ENCODE peak calls at places on chromosomes 11 and 22, in four cellular contexts. T is keratinocyte; X is CD4-positive, alpha-beta T cell; M is SK-N-SH. D is an unnamed sample. For H3K9me3, the result is how much of the 10 kb centered on the place peaks cover.

GRCh38 chr11:62124186-62125113 is 639 bp downstream of the INCENP start:
- DNase-seq in X (no peak), T (peak), M (peak), D (no peak)

GRCh38 chr11:112513936-112514716 is 253.5 kb upstream of the PLET1 start:
- DNase-seq in T (no peak), M (peak), X (no peak), D (no peak)

GRCh38 chr11:61293869-61294716 is 1.0 kb downstream of the VWCE start:
- DNase-seq in M (peak), T (no peak), X (no peak), D (no peak)

GRCh38 chr11:13917269-13917668 is 45.3 kb upstream of the SPON1 start:
- DNase-seq in T (no peak), X (no peak), M (no peak), D (no peak)

GRCh38 chr11:128500488-128500887 is 86.9 kb downstream of the ETS1 start:
- DNase-seq in M (no peak), X (no peak), T (no peak), D (no peak)

GRCh38 chr22:19871845-19872778 is 17.4 kb upstream of the GNB1L start:
- DNase-seq in X (no peak), M (no peak), T (no peak), D (peak)

GRCh38 chr11:43969543-43969942 is 27.1 kb downstream of the C11orf96 start:
- DNase-seq in M (peak), T (no peak), X (no peak), D (no peak)

GRCh38 chr11:117766576-117766975 is 30.4 kb downstream of the DSCAML1 start:
- DNase-seq in X (no peak), M (no peak), T (no peak), D (no peak)

GRCh38 chr11:123630126-123630531 is 24.3 kb downstream of the SCN3B start:
- DNase-seq in M (no peak), X (no peak), T (no peak), D (no peak)

GRCh38 chr11:59802639-59803176 is 7.9 kb downstream of the MRPL16 start:
- DNase-seq in M (peak), X (no peak), T (no peak), D (peak)

GRCh38 chr11:128226106-128226716 is 361.1 kb downstream of the ETS1 start:
- DNase-seq in M (no peak), X (no peak), T (no peak), D (no peak)

GRCh38 chr11:44036811-44037657 is 10.7 kb upstream of the ACCSL start:
- DNase-seq in T (peak), X (no peak), M (peak), D (no peak)

GRCh38 chr22:43110444-43110926 is at the start of gene BIK:
- DNase-seq in X (no peak), T (no peak), M (peak), D (peak)

GRCh38 chr11:369336-370018 is at the start of gene B4GALNT4:
- DNase-seq in T (no peak), M (peak), X (no peak), D (no peak)

GRCh38 chr22:38455530-38456271 is 702 bp upstream of the KCNJ4 start:
- DNase-seq in M (peak), X (no peak), T (no peak), D (no peak)

GRCh38 chr11:101582242-101583052 is 1.4 kb downstream of the TRPC6 start:
- DNase-seq in T (no peak), M (peak), X (no peak), D (no peak)

GRCh38 chr11:100808904-100809491 is 121.9 kb downstream of the ARHGAP42 start:
- DNase-seq in X (no peak), M (no peak), T (no peak), D (no peak)

GRCh38 chr11:115193931-115194797 is 310.1 kb downstream of the CADM1 start:
- DNase-seq in M (no peak), T (no peak), X (no peak), D (no peak)

GRCh38 chr22:20229916-20230775 is 38.0 kb downstream of the RTN4R start:
- DNase-seq in M (no peak), X (no peak), T (no peak), D (no peak)

GRCh38 chr11:61549177-61549576 is 31.7 kb downstream of the SYT7 start:
- DNase-seq in T (no peak), X (no peak), M (no peak), D (no peak)

GRCh38 chr22:48456449-48456848 is 1371.2 kb downstream of the BRD1 start:
- DNase-seq in X (no peak), M (no peak), T (no peak), D (no peak)
- H3K9me3 ChIP-seq in X (under half), M (under half), T (under half), D (under half)

GRCh38 chr22:47872761-47873535 is 1110.5 kb downstream of the TBC1D22A start:
- DNase-seq in M (no peak), X (no peak), T (no peak), D (no peak)
- H3K9me3 ChIP-seq in M (under half), X (under half), T (under half), D (under half)

GRCh38 chr22:48106715-48107259 is 1344.3 kb downstream of the TBC1D22A start:
- DNase-seq in T (no peak), X (no peak), M (no peak), D (no peak)
- H3K9me3 ChIP-seq in T (under half), X (under half), M (under half), D (under half)

GRCh38 chr22:47423266-47423665 is 660.8 kb downstream of the TBC1D22A start:
- DNase-seq in T (no peak), M (no peak), X (no peak), D (no peak)

GRCh38 chr22:47422736-47423135 is 660.3 kb downstream of the TBC1D22A start:
- DNase-seq in T (no peak), X (no peak), M (no peak), D (no peak)

GRCh38 chr22:47420211-47420610 is 657.8 kb downstream of the TBC1D22A start:
- DNase-seq in T (no peak), M (no peak), X (no peak), D (no peak)

GRCh38 chr22:47421846-47422245 is 659.4 kb downstream of the TBC1D22A start:
- DNase-seq in T (no peak), M (no peak), X (no peak), D (no peak)

GRCh38 chr22:47423861-47424820 is 661.7 kb downstream of the TBC1D22A start:
- DNase-seq in T (no peak), X (no peak), M (no peak), D (no peak)
- H3K9me3 ChIP-seq in T (under half), X (under half), M (under half), D (under half)

DNA sequence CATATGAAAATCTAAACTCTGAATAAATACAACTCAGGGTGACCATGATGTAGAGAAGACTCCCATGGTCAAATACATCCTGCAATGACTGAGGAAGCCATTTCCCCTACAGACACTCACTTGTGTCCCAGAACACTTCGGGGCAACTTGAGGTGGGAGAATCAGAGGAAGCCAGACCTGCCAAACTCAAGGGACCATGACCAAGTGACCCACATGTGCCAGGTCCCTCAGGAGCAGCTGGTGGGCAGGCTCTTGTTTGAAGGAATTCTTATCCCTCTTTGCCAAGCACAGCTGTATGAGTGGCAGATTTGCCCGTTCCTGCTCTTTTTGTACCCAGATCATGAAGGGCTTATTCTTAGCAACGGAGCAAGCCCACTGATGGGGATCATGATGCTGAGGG is 17.8 kb downstream of the SPATA19 start:
- DNase-seq in M (no peak), T (no peak), X (no peak), D (no peak)
- H3K9me3 ChIP-seq in M (under half), T (under half), X (under half), D (under half)

GRCh38 chr11:34640050-34640971 is 19.4 kb downstream of the EHF start:
- DNase-seq in M (no peak), T (no peak), X (no peak), D (no peak)

GRCh38 chr11:34639545-34639944 is 18.7 kb downstream of the EHF start:
- DNase-seq in T (no peak), M (no peak), X (no peak), D (no peak)

GRCh38 chr11:34636127-34636526 is 15.2 kb downstream of the EHF start:
- DNase-seq in X (no peak), T (no peak), M (no peak), D (no peak)

GRCh38 chr11:34638897-34639296 is 18.0 kb downstream of the EHF start:
- DNase-seq in X (no peak), T (no peak), M (no peak), D (no peak)

DNA sequence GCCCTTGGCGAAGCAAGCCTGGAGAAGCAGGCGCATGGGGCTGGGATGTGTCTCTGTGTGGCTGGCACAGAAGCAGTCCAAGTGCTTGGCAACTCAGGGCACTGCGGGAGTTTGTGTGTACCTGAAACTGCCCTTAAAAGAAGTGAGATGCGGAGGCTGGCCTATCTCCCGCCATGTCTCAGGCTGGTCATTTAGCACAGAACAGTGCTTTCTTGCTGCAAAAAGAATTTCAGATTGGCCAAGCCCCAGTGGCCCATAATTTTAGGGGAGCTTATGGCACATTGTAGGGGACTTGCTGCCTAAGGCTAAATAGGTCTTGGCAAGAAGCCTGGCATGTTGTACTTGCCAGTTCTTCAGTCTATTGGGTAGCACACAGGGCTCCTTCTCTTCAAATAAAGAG is 16.4 kb downstream of the EHF start:
- DNase-seq in X (no peak), M (no peak), T (no peak), D (no peak)
- H3K9me3 ChIP-seq in X (under half), M (under half), T (under half), D (under half)

GRCh38 chr11:70845761-70846160 is 406.6 kb downstream of the SHANK2 start:
- DNase-seq in M (no peak), X (no peak), T (no peak), D (no peak)

GRCh38 chr11:70844387-70844786 is 408.0 kb downstream of the SHANK2 start:
- DNase-seq in M (no peak), X (no peak), T (no peak), D (no peak)

GRCh38 chr11:70848243-70848750 is 404.1 kb downstream of the SHANK2 start:
- DNase-seq in T (no peak), X (no peak), M (no peak), D (no peak)

GRCh38 chr11:70849031-70849430 is 403.3 kb downstream of the SHANK2 start:
- DNase-seq in X (no peak), M (no peak), T (no peak), D (no peak)

DNA sequence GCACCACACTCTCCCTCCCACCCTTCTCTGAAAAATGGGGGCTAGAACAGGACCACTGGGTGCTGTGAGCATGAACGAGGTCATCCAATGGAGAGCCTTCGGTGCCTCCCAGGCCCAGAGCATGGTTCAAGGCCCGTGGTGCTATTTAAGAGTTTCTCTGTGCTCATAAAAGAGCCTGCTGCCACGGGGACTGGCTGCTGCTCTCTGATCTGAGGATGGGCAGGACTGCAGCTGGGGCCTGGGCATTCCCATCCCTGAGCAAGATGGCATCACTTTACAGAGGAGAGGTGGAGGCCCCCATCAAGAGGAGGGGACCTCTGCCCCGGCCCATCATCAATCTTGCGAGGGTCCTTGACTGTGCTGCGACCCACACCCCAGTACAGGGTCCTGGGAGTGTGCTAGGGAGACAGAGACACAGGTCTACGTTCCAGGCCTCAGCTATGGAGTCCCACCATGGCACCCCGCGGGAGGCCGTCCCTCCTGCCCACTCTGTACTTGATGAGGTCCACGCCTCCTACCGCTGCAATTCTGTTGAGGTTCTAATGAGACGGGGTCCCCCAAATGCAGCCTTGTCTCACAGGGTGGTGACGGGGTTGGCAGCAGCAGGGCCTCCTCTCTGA is 405.5 kb downstream of the SHANK2 start:
- DNase-seq in X (no peak), T (no peak), M (no peak), D (no peak)
- H3K9me3 ChIP-seq in X (under half), T (under half), M (under half), D (under half)

DNA sequence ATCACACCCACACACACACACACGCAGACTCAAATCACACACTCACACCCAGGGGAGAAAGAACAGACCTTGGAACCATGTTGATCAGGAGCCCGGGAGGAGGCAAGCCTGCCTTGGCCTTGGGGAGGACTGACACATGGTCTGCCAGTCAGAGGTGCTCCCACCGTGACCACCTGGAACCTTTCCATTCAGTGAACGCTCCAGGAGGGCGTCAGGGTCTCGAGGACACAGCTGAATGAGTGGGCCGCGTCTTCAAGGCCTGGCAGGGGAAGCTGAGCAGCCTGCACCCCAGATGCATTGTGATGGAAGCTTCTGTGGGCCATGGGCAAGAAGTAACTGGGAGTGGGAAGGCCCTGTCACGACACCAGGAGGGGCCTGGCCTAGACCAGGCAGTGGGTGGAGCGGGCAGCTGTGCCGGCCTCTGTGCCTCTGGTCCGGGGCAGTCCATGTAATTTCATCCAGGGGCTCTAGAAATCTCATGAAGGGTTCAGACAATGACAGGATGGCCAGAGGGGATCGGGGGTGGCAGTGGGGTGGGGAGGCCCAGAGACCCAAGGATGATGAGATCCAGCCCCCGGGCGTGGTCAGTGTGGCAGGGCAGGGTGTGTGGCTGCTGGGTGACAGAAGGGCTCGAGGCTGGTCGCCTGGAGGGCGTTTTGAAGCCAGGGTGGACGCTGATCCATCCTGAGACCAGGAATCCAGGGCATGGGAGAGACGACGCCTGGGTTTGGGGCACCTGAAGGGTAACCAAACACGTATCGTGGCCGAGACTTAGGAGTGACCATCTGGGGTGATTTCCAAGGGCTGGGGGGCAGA is 53.7 kb downstream of the IGF2 start:
- DNase-seq in M (no peak), X (no peak), T (no peak), D (no peak)
- H3K9me3 ChIP-seq in M (under half), X (under half), T (under half), D (under half)

GRCh38 chr22:16781074-16781763 is 44.0 kb downstream of the XKR3 start:
- DNase-seq in X (no peak), M (no peak), T (no peak), D (no peak)
- H3K9me3 ChIP-seq in X (under half), M (under half), T (under half), D (under half)